ENCODE peak calls at places on chromosomes 13 and 19, in nine cellular contexts. One of them, this sample, is unnamed.

GRCh38 chr13:113545455-113545930 is 39.1 kb upstream of the TFDP1 start:
- DNase-seq in pancreas: peak; percentile 56
- DNase-seq in RWPE1: no peak
- DNase-seq in effector memory CD4-positive, alpha-beta T cell: no peak
- DNase-seq in GM23248: peak; percentile 56
- DNase-seq in HCT116: no peak
- DNase-seq in OCI-LY7: no peak
- DNase-seq in spleen: peak; percentile 70
- DNase-seq in stomach: no peak
- DNase-seq in this sample: no peak

GRCh38 chr13:95793018-95793555 is 116.1 kb downstream of the DNAJC3 start:
- DNase-seq in pancreas: no peak
- DNase-seq in RWPE1: peak; percentile 12
- DNase-seq in effector memory CD4-positive, alpha-beta T cell: no peak
- DNase-seq in GM23248: peak; percentile 12
- DNase-seq in HCT116: no peak
- DNase-seq in OCI-LY7: no peak
- DNase-seq in spleen: no peak
- DNase-seq in stomach: no peak
- DNase-seq in this sample: no peak

GRCh38 chr13:27599845-27600553 is 20.3 kb downstream of the LNX2 start:
- DNase-seq in pancreas: no peak
- DNase-seq in RWPE1: peak; percentile 64
- DNase-seq in effector memory CD4-positive, alpha-beta T cell: no peak
- DNase-seq in GM23248: peak; percentile 65
- DNase-seq in HCT116: peak; percentile 34
- DNase-seq in OCI-LY7: no peak
- DNase-seq in spleen: no peak
- DNase-seq in stomach: peak; percentile 34
- DNase-seq in this sample: no peak

GRCh38 chr19:7870571-7871279 is 3.5 kb downstream of the PRR36 start:
- DNase-seq in pancreas: peak; percentile 94
- DNase-seq in RWPE1: peak; percentile 77
- DNase-seq in effector memory CD4-positive, alpha-beta T cell: peak; percentile 38
- DNase-seq in GM23248: peak; percentile 55
- DNase-seq in HCT116: peak; percentile 95
- DNase-seq in OCI-LY7: peak; percentile 94
- DNase-seq in spleen: no peak
- DNase-seq in stomach: peak; percentile 60
- DNase-seq in this sample: no peak

GRCh38 chr19:14505488-14506239 is 9.7 kb upstream of the GIPC1 start:
- DNase-seq in pancreas: peak; percentile 79
- DNase-seq in RWPE1: peak; percentile 89
- DNase-seq in effector memory CD4-positive, alpha-beta T cell: peak; percentile 47
- DNase-seq in GM23248: peak; percentile 83
- DNase-seq in HCT116: peak; percentile 82
- DNase-seq in OCI-LY7: peak; percentile 73
- DNase-seq in spleen: peak; percentile 92
- DNase-seq in stomach: peak; percentile 69
- DNase-seq in this sample: peak; percentile 33

GRCh38 chr13:27171244-27171829 is at the start of gene USP12:
- DNase-seq in pancreas: peak; percentile 80
- DNase-seq in RWPE1: no peak
- DNase-seq in effector memory CD4-positive, alpha-beta T cell: no peak
- DNase-seq in GM23248: no peak
- DNase-seq in HCT116: no peak
- DNase-seq in OCI-LY7: peak; percentile 63
- DNase-seq in spleen: no peak
- DNase-seq in stomach: no peak
- DNase-seq in this sample: peak; percentile 76

GRCh38 chr19:37953576-37954303 is 46.7 kb downstream of the SIPA1L3 start:
- DNase-seq in pancreas: no peak
- DNase-seq in RWPE1: no peak
- DNase-seq in effector memory CD4-positive, alpha-beta T cell: no peak
- DNase-seq in GM23248: peak; percentile 47
- DNase-seq in HCT116: no peak
- DNase-seq in OCI-LY7: no peak
- DNase-seq in spleen: no peak
- DNase-seq in stomach: no peak
- DNase-seq in this sample: no peak

GRCh38 chr13:39038569-39038898 is 278 bp downstream of the NHLRC3 start:
- DNase-seq in pancreas: no peak
- DNase-seq in RWPE1: no peak
- DNase-seq in effector memory CD4-positive, alpha-beta T cell: peak; percentile 18
- DNase-seq in GM23248: peak; percentile 58
- DNase-seq in HCT116: no peak
- DNase-seq in OCI-LY7: peak; percentile 66
- DNase-seq in spleen: no peak
- DNase-seq in stomach: no peak
- DNase-seq in this sample: no peak

GRCh38 chr19:17052439-17052838 is 22.8 kb downstream of the HAUS8 start:
- DNase-seq in pancreas: no peak
- DNase-seq in RWPE1: peak; percentile 35
- DNase-seq in effector memory CD4-positive, alpha-beta T cell: no peak
- DNase-seq in GM23248: peak; percentile 75
- DNase-seq in HCT116: peak; percentile 22
- DNase-seq in OCI-LY7: peak; percentile 44
- DNase-seq in spleen: no peak
- DNase-seq in stomach: peak; percentile 32
- DNase-seq in this sample: no peak

GRCh38 chr13:65461590-65461989 is 1768.5 kb downstream of the PCDH9 start:
- DNase-seq in pancreas: no peak
- DNase-seq in RWPE1: no peak
- DNase-seq in effector memory CD4-positive, alpha-beta T cell: no peak
- DNase-seq in GM23248: no peak
- DNase-seq in HCT116: no peak
- DNase-seq in OCI-LY7: no peak
- DNase-seq in spleen: no peak
- DNase-seq in stomach: no peak
- DNase-seq in this sample: no peak

GRCh38 chr13:30158774-30159445 is 148.4 kb downstream of the KATNAL1 start:
- DNase-seq in pancreas: no peak
- DNase-seq in RWPE1: peak; percentile 6
- DNase-seq in effector memory CD4-positive, alpha-beta T cell: no peak
- DNase-seq in GM23248: peak; percentile 83
- DNase-seq in HCT116: no peak
- DNase-seq in OCI-LY7: no peak
- DNase-seq in spleen: no peak
- DNase-seq in stomach: peak; percentile 53
- DNase-seq in this sample: no peak

GRCh38 chr19:4456843-4457653 is 546 bp downstream of the UBXN6 start:
- DNase-seq in pancreas: peak; percentile 83
- DNase-seq in RWPE1: peak; percentile 73
- DNase-seq in effector memory CD4-positive, alpha-beta T cell: peak; percentile 22
- DNase-seq in GM23248: peak; percentile 75
- DNase-seq in HCT116: no peak
- DNase-seq in OCI-LY7: peak; percentile 69
- DNase-seq in spleen: peak; percentile 79
- DNase-seq in stomach: peak; percentile 41
- DNase-seq in this sample: peak; percentile 49

GRCh38 chr19:30339624-30340525 is 32.3 kb upstream of the ZNF536 start:
- DNase-seq in pancreas: no peak
- DNase-seq in RWPE1: no peak
- DNase-seq in effector memory CD4-positive, alpha-beta T cell: no peak
- DNase-seq in GM23248: no peak
- DNase-seq in HCT116: no peak
- DNase-seq in OCI-LY7: no peak
- DNase-seq in spleen: no peak
- DNase-seq in stomach: peak; percentile 8
- DNase-seq in this sample: no peak

GRCh38 chr19:7500811-7501450 is 12.1 kb upstream of the PEX11G start:
- DNase-seq in pancreas: peak; percentile 89
- DNase-seq in RWPE1: peak; percentile 63
- DNase-seq in effector memory CD4-positive, alpha-beta T cell: no peak
- DNase-seq in GM23248: peak; percentile 56
- DNase-seq in HCT116: peak; percentile 78
- DNase-seq in OCI-LY7: no peak
- DNase-seq in spleen: peak; percentile 87
- DNase-seq in stomach: peak; percentile 72
- DNase-seq in this sample: peak; percentile 63

GRCh38 chr19:30167206-30167903 is 204.8 kb upstream of the ZNF536 start:
- DNase-seq in pancreas: no peak
- DNase-seq in RWPE1: no peak
- DNase-seq in effector memory CD4-positive, alpha-beta T cell: no peak
- DNase-seq in GM23248: no peak
- DNase-seq in HCT116: no peak
- DNase-seq in OCI-LY7: no peak
- DNase-seq in spleen: no peak
- DNase-seq in stomach: no peak
- DNase-seq in this sample: no peak

DNA sequence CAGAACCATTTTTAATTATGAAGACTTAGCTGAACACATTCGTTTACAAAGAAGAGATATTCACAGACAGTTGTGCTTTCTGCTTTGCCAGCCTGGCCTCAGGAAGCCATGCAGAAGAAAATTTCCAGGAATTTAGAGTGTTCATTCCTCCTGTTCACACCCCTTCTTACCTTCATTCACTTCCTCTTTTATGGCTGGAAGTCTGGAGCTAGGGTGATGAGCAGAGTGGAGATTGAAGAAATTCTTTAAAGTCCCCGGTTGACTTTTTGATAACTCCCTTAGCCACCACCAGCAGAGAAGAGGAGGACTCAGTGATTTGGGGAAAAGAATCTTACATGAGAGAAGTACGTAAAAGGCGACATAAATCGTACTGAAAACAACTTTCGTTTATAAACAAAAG is 263.6 kb upstream of the TSHZ3 start:
- DNase-seq in pancreas: no peak
- DNase-seq in RWPE1: no peak
- DNase-seq in effector memory CD4-positive, alpha-beta T cell: no peak
- DNase-seq in GM23248: no peak
- DNase-seq in HCT116: no peak
- DNase-seq in OCI-LY7: no peak
- DNase-seq in spleen: no peak
- DNase-seq in stomach: no peak
- DNase-seq in this sample: no peak
- H3K27ac ChIP-seq in pancreas: no peak overlapping the region
- H3K27ac ChIP-seq in RWPE1: no peak overlapping the region
- H3K27ac ChIP-seq in effector memory CD4-positive, alpha-beta T cell: no peak overlapping the region
- H3K27ac ChIP-seq in GM23248: no peak overlapping the region
- H3K27ac ChIP-seq in HCT116: no peak overlapping the region
- H3K27ac ChIP-seq in OCI-LY7: no peak overlapping the region
- H3K27ac ChIP-seq in spleen: no peak overlapping the region
- H3K27ac ChIP-seq in stomach: no peak overlapping the region
- H3K27ac ChIP-seq in this sample: no peak overlapping the region

DNA sequence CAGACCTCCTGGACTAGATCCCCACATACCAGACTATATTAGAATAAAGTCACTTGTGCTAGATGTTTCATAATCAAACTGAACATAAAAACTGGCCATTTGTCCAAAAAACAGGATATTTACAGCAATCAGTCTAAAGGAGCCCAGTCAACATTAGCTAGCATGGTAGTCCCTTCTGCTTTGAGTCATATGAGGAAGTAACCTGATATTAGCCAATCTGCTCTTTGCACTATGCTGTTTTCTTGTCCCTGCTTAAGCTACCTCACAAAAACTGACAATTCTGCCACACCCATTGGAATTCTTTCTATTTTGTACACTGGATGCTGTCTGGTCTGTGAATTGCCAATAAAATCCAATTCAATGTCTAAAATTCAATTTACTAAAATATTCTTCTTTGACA is 1824.2 kb downstream of the OLFM4 start:
- DNase-seq in pancreas: no peak
- DNase-seq in RWPE1: no peak
- DNase-seq in effector memory CD4-positive, alpha-beta T cell: no peak
- DNase-seq in GM23248: no peak
- DNase-seq in HCT116: no peak
- DNase-seq in OCI-LY7: no peak
- DNase-seq in spleen: no peak
- DNase-seq in stomach: no peak
- DNase-seq in this sample: no peak
- H3K27ac ChIP-seq in pancreas: no peak overlapping the region
- H3K27ac ChIP-seq in RWPE1: no peak overlapping the region
- H3K27ac ChIP-seq in effector memory CD4-positive, alpha-beta T cell: no peak overlapping the region
- H3K27ac ChIP-seq in GM23248: no peak overlapping the region
- H3K27ac ChIP-seq in HCT116: no peak overlapping the region
- H3K27ac ChIP-seq in OCI-LY7: no peak overlapping the region
- H3K27ac ChIP-seq in spleen: no peak overlapping the region
- H3K27ac ChIP-seq in stomach: no peak overlapping the region
- H3K27ac ChIP-seq in this sample: no peak overlapping the region

DNA sequence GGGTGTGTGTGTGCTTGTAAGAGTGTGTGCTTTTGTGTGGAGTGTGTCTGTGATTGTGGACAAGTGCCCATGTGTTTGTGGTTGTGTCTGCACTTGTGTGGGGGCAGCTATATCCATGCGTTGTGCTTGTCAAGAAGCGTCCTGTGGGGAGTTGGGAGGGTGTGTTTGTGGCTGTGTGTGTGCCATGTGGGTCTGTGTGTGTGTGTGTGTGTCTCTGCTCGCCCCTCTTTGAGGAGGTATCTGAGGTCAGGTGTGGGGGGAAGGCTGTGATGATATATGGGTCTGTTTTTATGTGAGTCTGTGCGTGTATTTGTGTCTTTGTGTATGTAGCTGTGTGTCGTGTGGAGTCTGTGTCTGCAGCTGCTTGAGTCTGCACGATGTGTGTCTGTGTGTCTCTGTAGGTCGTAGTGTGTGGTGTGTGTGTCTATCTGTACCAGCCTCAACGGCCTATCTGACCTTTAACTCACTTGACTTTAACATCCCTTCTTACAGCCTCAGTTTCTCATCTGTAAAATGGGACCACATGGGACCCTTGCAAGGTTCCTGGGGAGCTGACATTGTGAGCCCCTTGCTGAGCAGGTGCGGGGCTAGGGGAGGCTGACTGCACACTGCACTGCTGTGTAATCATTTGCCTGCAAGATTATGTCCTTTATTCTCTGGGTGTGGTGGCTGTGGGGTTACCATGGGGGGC is 4.0 kb upstream of the NFIC start:
- DNase-seq in pancreas: no peak
- DNase-seq in RWPE1: no peak
- DNase-seq in effector memory CD4-positive, alpha-beta T cell: no peak
- DNase-seq in GM23248: no peak
- DNase-seq in HCT116: no peak
- DNase-seq in OCI-LY7: no peak
- DNase-seq in spleen: no peak
- DNase-seq in stomach: no peak
- DNase-seq in this sample: no peak
- H3K27ac ChIP-seq in pancreas: peak overlapping the region; percentile 83
- H3K27ac ChIP-seq in RWPE1: peak overlapping the region; percentile 93
- H3K27ac ChIP-seq in effector memory CD4-positive, alpha-beta T cell: no peak overlapping the region
- H3K27ac ChIP-seq in GM23248: no peak overlapping the region
- H3K27ac ChIP-seq in HCT116: peak overlapping the region; percentile 16
- H3K27ac ChIP-seq in OCI-LY7: no peak overlapping the region
- H3K27ac ChIP-seq in spleen: no peak overlapping the region
- H3K27ac ChIP-seq in stomach: peak overlapping the region; percentile 58
- H3K27ac ChIP-seq in this sample: peak overlapping the region; percentile 92

DNA sequence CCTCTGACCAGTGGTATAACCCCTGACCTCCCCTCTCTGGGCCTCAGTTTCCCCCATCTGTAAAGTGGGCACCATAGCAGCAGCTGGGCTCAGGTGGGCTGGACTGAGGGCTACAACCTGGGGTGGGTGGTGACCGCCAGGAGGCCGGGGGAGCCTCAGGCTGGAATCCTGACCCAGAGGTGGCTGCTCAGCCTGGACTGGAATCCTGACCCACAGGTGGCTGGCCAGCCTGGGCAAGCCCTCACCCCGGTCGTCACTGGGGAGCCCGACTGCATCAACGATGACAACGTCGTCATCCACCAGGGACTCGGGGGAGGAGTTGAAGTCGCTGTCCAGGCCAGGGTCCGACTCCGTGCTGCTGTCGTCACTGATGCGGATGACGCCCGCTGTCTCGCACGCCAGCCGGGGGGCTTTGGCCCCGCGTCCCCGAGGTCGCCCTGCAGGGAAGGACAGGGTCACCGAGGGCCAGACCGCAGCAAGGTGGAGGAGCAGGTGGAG is 10.2 kb downstream of the GPX4 start:
- DNase-seq in pancreas: peak; percentile 83
- DNase-seq in RWPE1: no peak
- DNase-seq in effector memory CD4-positive, alpha-beta T cell: no peak
- DNase-seq in GM23248: no peak
- DNase-seq in HCT116: no peak
- DNase-seq in OCI-LY7: no peak
- DNase-seq in spleen: peak; percentile 81
- DNase-seq in stomach: no peak
- DNase-seq in this sample: no peak
- H3K27ac ChIP-seq in pancreas: peak overlapping the region; percentile 41
- H3K27ac ChIP-seq in RWPE1: peak overlapping the region; percentile 100
- H3K27ac ChIP-seq in effector memory CD4-positive, alpha-beta T cell: no peak overlapping the region
- H3K27ac ChIP-seq in GM23248: peak overlapping the region; percentile 70
- H3K27ac ChIP-seq in HCT116: peak overlapping the region; percentile 59
- H3K27ac ChIP-seq in OCI-LY7: no peak overlapping the region
- H3K27ac ChIP-seq in spleen: peak overlapping the region; percentile 71
- H3K27ac ChIP-seq in stomach: peak overlapping the region; percentile 25
- H3K27ac ChIP-seq in this sample: peak overlapping the region; percentile 86

This sample was measured in substantia nigra.